ENCODE peak calls at places on chromosomes 4 and X, in four cellular contexts. F is K562, C is GM12878, H is HL-60. Y is an unnamed sample.

GRCh38 chr4:54233697-54234496 is 4.8 kb downstream of the PDGFRA start:
- DNase-seq in F (peak), C (no peak), H (peak), Y (peak)

GRCh38 chr4:156673483-156673882 is 298.1 kb downstream of the PDGFC start:
- DNase-seq in F (no peak), C (no peak), H (no peak), Y (no peak)

GRCh38 chr4:102663073-102663472 is 97.7 kb downstream of the MANBA start:
- DNase-seq in F (no peak), C (no peak), H (no peak), Y (no peak)

GRCh38 chr4:130563185-130563890 is 1467.4 kb downstream of the C4orf33 start:
- DNase-seq in F (no peak), C (no peak), H (no peak), Y (no peak)

GRCh38 chr4:3250956-3251690 is 2.2 kb downstream of the MSANTD1 start:
- DNase-seq in F (no peak), C (no peak), H (no peak), Y (no peak)

GRCh38 chr4:174521800-174522182 is 497 bp downstream of the HPGD start:
- DNase-seq in F (no peak), C (no peak), H (no peak), Y (no peak)

GRCh38 chr4:53784112-53784511 is 192.8 kb upstream of the LNX1 start:
- DNase-seq in F (no peak), C (no peak), H (no peak), Y (no peak)

GRCh38 chr4:155220025-155220424 is 11.6 kb downstream of the NPY2R start:
- DNase-seq in F (no peak), C (no peak), H (no peak), Y (no peak)

DNA sequence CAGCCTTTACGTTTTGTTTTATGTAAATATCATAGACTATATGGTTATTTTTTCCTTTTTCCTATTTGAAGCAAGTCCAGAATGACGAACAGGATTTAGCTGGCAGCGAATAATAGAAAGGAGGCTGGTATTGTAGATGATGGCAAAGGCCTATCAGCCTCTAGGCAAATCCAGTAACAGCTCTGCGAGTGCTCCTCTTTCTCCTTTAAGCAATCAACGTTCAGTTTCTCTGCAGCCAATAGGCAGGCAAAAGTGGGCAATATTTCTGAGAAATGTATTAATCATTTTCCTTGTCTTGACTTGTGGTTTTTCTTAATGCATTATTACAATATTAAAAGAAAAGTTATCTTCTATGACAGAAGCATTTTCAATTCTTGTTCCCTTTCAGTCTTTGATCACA is 183.3 kb downstream of the SH3KBP1 start:
- DNase-seq in F (no peak), C (no peak), H (no peak), Y (no peak)
- TF ChIP-seq SPI1 in F (no peak), C (no peak), H (no peak), Y (no peak)

GRCh38 chrX:100677616-100678181 is 33.7 kb downstream of the SRPX2 start:
- DNase-seq in F (no peak), C (no peak), H (no peak), Y (no peak)
- TF ChIP-seq SPI1 in F (no peak), C (no peak), H (no peak), Y (no peak)

DNA sequence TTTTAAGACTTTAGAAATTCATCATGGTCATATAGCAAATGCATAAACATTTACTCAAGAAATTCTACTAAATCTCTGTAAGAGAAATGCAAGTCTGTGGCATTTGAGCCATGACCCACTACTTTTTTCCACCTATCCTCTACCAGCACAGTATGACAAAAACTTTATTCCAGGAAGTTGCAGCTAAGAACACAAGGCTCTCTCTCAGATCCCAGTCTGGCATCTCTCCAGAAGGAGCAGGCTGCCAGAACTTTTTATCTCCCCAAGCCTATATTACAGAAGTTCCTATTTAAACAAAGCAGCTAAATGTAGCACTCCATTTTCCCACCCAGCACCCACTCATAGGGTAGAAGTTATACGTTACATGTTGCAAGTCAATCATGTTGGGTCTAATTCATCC is 49.3 kb upstream of the EPGN start:
- DNase-seq in F (no peak), C (no peak), H (no peak), Y (no peak)
- TF ChIP-seq SPI1 in F (no peak), C (no peak), H (no peak), Y (no peak)

DNA sequence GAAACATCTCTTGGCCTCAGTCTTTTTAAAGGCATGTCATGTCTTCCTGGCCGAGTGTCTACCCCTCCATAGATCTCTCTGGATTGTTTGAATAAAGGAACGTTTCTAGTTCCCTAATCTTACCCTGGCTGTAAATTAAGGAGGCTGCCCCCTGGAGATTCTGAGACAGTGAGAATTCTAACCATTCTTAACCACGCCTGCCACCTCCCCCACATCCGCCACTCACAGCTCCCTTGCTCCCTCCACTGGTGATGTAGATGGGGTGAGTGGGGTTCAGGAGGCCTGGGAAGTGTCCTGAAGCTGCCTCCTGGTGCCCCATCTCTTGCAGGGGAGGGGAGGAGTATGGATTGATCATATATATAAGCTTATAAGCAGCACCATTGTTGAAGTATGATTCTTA is 48.0 kb upstream of the TRIM2 start:
- DNase-seq in F (peak), C (no peak), H (peak), Y (no peak)
- TF ChIP-seq SPI1 in F (no peak), C (no peak), H (no peak), Y (no peak)

Y was measured in GM12891.